ENCODE peak calls at places on chromosomes 7 and 10, in ten cellular contexts. One of them, this sample, is unnamed.

GRCh38 chr7:421056-421991 is 98.3 kb downstream of the PDGFA start:
- DNase-seq in stimulated activated CD4-positive, alpha-beta T cell treated with anti-CD3 and anti-CD28 coated beads, TNF-alpha, amount 100 ng/mL, for 24 hours: no peak
- DNase-seq in heart left ventricle: peak
- DNase-seq in GM03348: no peak
- DNase-seq in fibroblast of pulmonary artery: no peak
- DNase-seq in right lobe of liver: no peak
- DNase-seq in NB4: no peak
- DNase-seq in GM12865: no peak
- DNase-seq in Right ventricle myocardium superior: peak
- DNase-seq in ELR: no peak
- DNase-seq in this sample: peak

GRCh38 chr10:13439771-13440708 is 88.8 kb downstream of the BEND7 start:
- DNase-seq in Right ventricle myocardium superior: peak
- DNase-seq in ELR: peak
- DNase-seq in fibroblast of pulmonary artery: peak
- DNase-seq in right lobe of liver: peak
- DNase-seq in NB4: peak
- DNase-seq in GM03348: peak
- DNase-seq in heart left ventricle: peak
- DNase-seq in GM12865: peak
- DNase-seq in stimulated activated CD4-positive, alpha-beta T cell treated with anti-CD3 and anti-CD28 coated beads, TNF-alpha, amount 100 ng/mL, for 24 hours: peak
- DNase-seq in this sample: peak

GRCh38 chr7:105826143-105826542 is 50.3 kb downstream of the ATXN7L1 start:
- DNase-seq in ELR: no peak
- DNase-seq in NB4: no peak
- DNase-seq in GM03348: peak
- DNase-seq in fibroblast of pulmonary artery: peak
- DNase-seq in right lobe of liver: no peak
- DNase-seq in heart left ventricle: no peak
- DNase-seq in GM12865: no peak
- DNase-seq in Right ventricle myocardium superior: no peak
- DNase-seq in stimulated activated CD4-positive, alpha-beta T cell treated with anti-CD3 and anti-CD28 coated beads, TNF-alpha, amount 100 ng/mL, for 24 hours: no peak
- DNase-seq in this sample: no peak

GRCh38 chr10:49608166-49608758 is 1.8 kb upstream of the SLC18A3 start:
- DNase-seq in NB4: no peak
- DNase-seq in heart left ventricle: no peak
- DNase-seq in right lobe of liver: no peak
- DNase-seq in stimulated activated CD4-positive, alpha-beta T cell treated with anti-CD3 and anti-CD28 coated beads, TNF-alpha, amount 100 ng/mL, for 24 hours: no peak
- DNase-seq in ELR: no peak
- DNase-seq in Right ventricle myocardium superior: no peak
- DNase-seq in fibroblast of pulmonary artery: no peak
- DNase-seq in GM03348: no peak
- DNase-seq in GM12865: no peak
- DNase-seq in this sample: no peak

GRCh38 chr10:26448706-26449435 is 10.7 kb downstream of the APBB1IP start:
- DNase-seq in GM12865: peak
- DNase-seq in fibroblast of pulmonary artery: no peak
- DNase-seq in NB4: no peak
- DNase-seq in GM03348: no peak
- DNase-seq in right lobe of liver: no peak
- DNase-seq in heart left ventricle: no peak
- DNase-seq in Right ventricle myocardium superior: no peak
- DNase-seq in ELR: no peak
- DNase-seq in stimulated activated CD4-positive, alpha-beta T cell treated with anti-CD3 and anti-CD28 coated beads, TNF-alpha, amount 100 ng/mL, for 24 hours: peak
- DNase-seq in this sample: no peak

GRCh38 chr10:97898429-97898828 is 48.8 kb downstream of the GOLGA7B start:
- DNase-seq in right lobe of liver: no peak
- DNase-seq in heart left ventricle: no peak
- DNase-seq in GM12865: no peak
- DNase-seq in GM03348: no peak
- DNase-seq in NB4: no peak
- DNase-seq in stimulated activated CD4-positive, alpha-beta T cell treated with anti-CD3 and anti-CD28 coated beads, TNF-alpha, amount 100 ng/mL, for 24 hours: no peak
- DNase-seq in fibroblast of pulmonary artery: peak
- DNase-seq in Right ventricle myocardium superior: no peak
- DNase-seq in ELR: no peak
- DNase-seq in this sample: peak

GRCh38 chr10:7302393-7303054 is 108.3 kb downstream of the SFMBT2 start:
- DNase-seq in NB4: no peak
- DNase-seq in right lobe of liver: no peak
- DNase-seq in ELR: no peak
- DNase-seq in heart left ventricle: no peak
- DNase-seq in GM03348: no peak
- DNase-seq in fibroblast of pulmonary artery: no peak
- DNase-seq in GM12865: no peak
- DNase-seq in Right ventricle myocardium superior: no peak
- DNase-seq in stimulated activated CD4-positive, alpha-beta T cell treated with anti-CD3 and anti-CD28 coated beads, TNF-alpha, amount 100 ng/mL, for 24 hours: no peak
- DNase-seq in this sample: no peak

GRCh38 chr7:142854505-142855400 is at the start of gene EPHB6:
- DNase-seq in ELR: peak
- DNase-seq in Right ventricle myocardium superior: peak
- DNase-seq in heart left ventricle: peak
- DNase-seq in fibroblast of pulmonary artery: peak
- DNase-seq in stimulated activated CD4-positive, alpha-beta T cell treated with anti-CD3 and anti-CD28 coated beads, TNF-alpha, amount 100 ng/mL, for 24 hours: no peak
- DNase-seq in GM12865: peak
- DNase-seq in NB4: peak
- DNase-seq in right lobe of liver: peak
- DNase-seq in GM03348: peak
- DNase-seq in this sample: peak

GRCh38 chr10:113497203-113497602 is 55.6 kb upstream of the HABP2 start:
- DNase-seq in right lobe of liver: no peak
- DNase-seq in NB4: no peak
- DNase-seq in GM03348: no peak
- DNase-seq in heart left ventricle: no peak
- DNase-seq in fibroblast of pulmonary artery: no peak
- DNase-seq in stimulated activated CD4-positive, alpha-beta T cell treated with anti-CD3 and anti-CD28 coated beads, TNF-alpha, amount 100 ng/mL, for 24 hours: no peak
- DNase-seq in GM12865: no peak
- DNase-seq in Right ventricle myocardium superior: no peak
- DNase-seq in ELR: no peak
- DNase-seq in this sample: no peak

GRCh38 chr10:6151087-6151977 is 51.4 kb upstream of the PFKFB3 start:
- DNase-seq in fibroblast of pulmonary artery: peak
- DNase-seq in Right ventricle myocardium superior: peak
- DNase-seq in right lobe of liver: no peak
- DNase-seq in GM03348: peak
- DNase-seq in NB4: peak
- DNase-seq in heart left ventricle: no peak
- DNase-seq in ELR: peak
- DNase-seq in GM12865: peak
- DNase-seq in stimulated activated CD4-positive, alpha-beta T cell treated with anti-CD3 and anti-CD28 coated beads, TNF-alpha, amount 100 ng/mL, for 24 hours: no peak
- DNase-seq in this sample: peak

GRCh38 chr7:95596183-95597135 is at the start of gene PDK4:
- DNase-seq in GM12865: no peak
- DNase-seq in fibroblast of pulmonary artery: peak
- DNase-seq in right lobe of liver: peak
- DNase-seq in stimulated activated CD4-positive, alpha-beta T cell treated with anti-CD3 and anti-CD28 coated beads, TNF-alpha, amount 100 ng/mL, for 24 hours: no peak
- DNase-seq in Right ventricle myocardium superior: peak
- DNase-seq in NB4: no peak
- DNase-seq in ELR: peak
- DNase-seq in GM03348: peak
- DNase-seq in heart left ventricle: peak
- DNase-seq in this sample: peak

GRCh38 chr7:106986450-106986977 is 58.0 kb upstream of the PRKAR2B start:
- DNase-seq in Right ventricle myocardium superior: no peak
- DNase-seq in NB4: no peak
- DNase-seq in stimulated activated CD4-positive, alpha-beta T cell treated with anti-CD3 and anti-CD28 coated beads, TNF-alpha, amount 100 ng/mL, for 24 hours: no peak
- DNase-seq in fibroblast of pulmonary artery: no peak
- DNase-seq in GM03348: no peak
- DNase-seq in ELR: no peak
- DNase-seq in right lobe of liver: no peak
- DNase-seq in heart left ventricle: no peak
- DNase-seq in GM12865: no peak
- DNase-seq in this sample: no peak

GRCh38 chr7:30422922-30423321 is 55.7 kb downstream of the NOD1 start:
- DNase-seq in GM03348: no peak
- DNase-seq in GM12865: no peak
- DNase-seq in fibroblast of pulmonary artery: peak
- DNase-seq in ELR: peak
- DNase-seq in stimulated activated CD4-positive, alpha-beta T cell treated with anti-CD3 and anti-CD28 coated beads, TNF-alpha, amount 100 ng/mL, for 24 hours: no peak
- DNase-seq in heart left ventricle: no peak
- DNase-seq in Right ventricle myocardium superior: no peak
- DNase-seq in right lobe of liver: no peak
- DNase-seq in NB4: no peak
- DNase-seq in this sample: no peak

GRCh38 chr10:69644658-69645295 is 14.7 kb downstream of the FAM241B start:
- DNase-seq in heart left ventricle: no peak
- DNase-seq in Right ventricle myocardium superior: peak
- DNase-seq in ELR: peak
- DNase-seq in fibroblast of pulmonary artery: peak
- DNase-seq in GM03348: peak
- DNase-seq in right lobe of liver: peak
- DNase-seq in NB4: peak
- DNase-seq in GM12865: peak
- DNase-seq in stimulated activated CD4-positive, alpha-beta T cell treated with anti-CD3 and anti-CD28 coated beads, TNF-alpha, amount 100 ng/mL, for 24 hours: no peak
- DNase-seq in this sample: no peak

GRCh38 chr10:549391-549790 is 140.1 kb downstream of the DIP2C start:
- DNase-seq in right lobe of liver: no peak
- DNase-seq in GM03348: no peak
- DNase-seq in Right ventricle myocardium superior: no peak
- DNase-seq in heart left ventricle: no peak
- DNase-seq in NB4: no peak
- DNase-seq in fibroblast of pulmonary artery: no peak
- DNase-seq in GM12865: no peak
- DNase-seq in ELR: no peak
- DNase-seq in stimulated activated CD4-positive, alpha-beta T cell treated with anti-CD3 and anti-CD28 coated beads, TNF-alpha, amount 100 ng/mL, for 24 hours: no peak
- DNase-seq in this sample: no peak

GRCh38 chr10:8386781-8387180 is 332.3 kb downstream of the GATA3 start:
- DNase-seq in right lobe of liver: no peak
- DNase-seq in stimulated activated CD4-positive, alpha-beta T cell treated with anti-CD3 and anti-CD28 coated beads, TNF-alpha, amount 100 ng/mL, for 24 hours: no peak
- DNase-seq in GM03348: no peak
- DNase-seq in Right ventricle myocardium superior: no peak
- DNase-seq in GM12865: no peak
- DNase-seq in heart left ventricle: no peak
- DNase-seq in NB4: no peak
- DNase-seq in fibroblast of pulmonary artery: no peak
- DNase-seq in ELR: no peak
- DNase-seq in this sample: no peak

GRCh38 chr10:115129752-115130151 is 36.6 kb downstream of the ATRNL1 start:
- DNase-seq in heart left ventricle: no peak
- DNase-seq in ELR: peak
- DNase-seq in fibroblast of pulmonary artery: peak
- DNase-seq in Right ventricle myocardium superior: no peak
- DNase-seq in right lobe of liver: no peak
- DNase-seq in GM03348: peak
- DNase-seq in stimulated activated CD4-positive, alpha-beta T cell treated with anti-CD3 and anti-CD28 coated beads, TNF-alpha, amount 100 ng/mL, for 24 hours: no peak
- DNase-seq in GM12865: peak
- DNase-seq in NB4: peak
- DNase-seq in this sample: no peak

GRCh38 chr7:47935336-47935735 is 12.9 kb downstream of the PKD1L1 start:
- DNase-seq in NB4: no peak
- DNase-seq in stimulated activated CD4-positive, alpha-beta T cell treated with anti-CD3 and anti-CD28 coated beads, TNF-alpha, amount 100 ng/mL, for 24 hours: no peak
- DNase-seq in Right ventricle myocardium superior: no peak
- DNase-seq in GM03348: no peak
- DNase-seq in GM12865: no peak
- DNase-seq in heart left ventricle: no peak
- DNase-seq in ELR: no peak
- DNase-seq in right lobe of liver: no peak
- DNase-seq in fibroblast of pulmonary artery: no peak
- DNase-seq in this sample: no peak

GRCh38 chr10:127125331-127125730 is 71.1 kb downstream of the INSYN2A start:
- DNase-seq in ELR: no peak
- DNase-seq in GM12865: no peak
- DNase-seq in fibroblast of pulmonary artery: no peak
- DNase-seq in GM03348: no peak
- DNase-seq in stimulated activated CD4-positive, alpha-beta T cell treated with anti-CD3 and anti-CD28 coated beads, TNF-alpha, amount 100 ng/mL, for 24 hours: no peak
- DNase-seq in heart left ventricle: no peak
- DNase-seq in right lobe of liver: no peak
- DNase-seq in Right ventricle myocardium superior: no peak
- DNase-seq in NB4: no peak
- DNase-seq in this sample: no peak

GRCh38 chr7:91243591-91244368 is 20.5 kb upstream of the FZD1 start:
- DNase-seq in Right ventricle myocardium superior: no peak
- DNase-seq in GM12865: no peak
- DNase-seq in right lobe of liver: no peak
- DNase-seq in heart left ventricle: no peak
- DNase-seq in ELR: peak
- DNase-seq in GM03348: peak
- DNase-seq in fibroblast of pulmonary artery: no peak
- DNase-seq in NB4: no peak
- DNase-seq in stimulated activated CD4-positive, alpha-beta T cell treated with anti-CD3 and anti-CD28 coated beads, TNF-alpha, amount 100 ng/mL, for 24 hours: no peak
- DNase-seq in this sample: no peak

GRCh38 chr10:99612167-99612831 is 7.9 kb downstream of the SLC25A28 start:
- DNase-seq in fibroblast of pulmonary artery: peak
- DNase-seq in right lobe of liver: no peak
- DNase-seq in Right ventricle myocardium superior: no peak
- DNase-seq in NB4: peak
- DNase-seq in heart left ventricle: no peak
- DNase-seq in stimulated activated CD4-positive, alpha-beta T cell treated with anti-CD3 and anti-CD28 coated beads, TNF-alpha, amount 100 ng/mL, for 24 hours: peak
- DNase-seq in GM12865: peak
- DNase-seq in ELR: peak
- DNase-seq in GM03348: peak
- DNase-seq in this sample: no peak

GRCh38 chr10:24172909-24173308 is 36.0 kb upstream of the KIAA1217 start:
- DNase-seq in fibroblast of pulmonary artery: no peak
- DNase-seq in GM12865: no peak
- DNase-seq in right lobe of liver: no peak
- DNase-seq in NB4: no peak
- DNase-seq in stimulated activated CD4-positive, alpha-beta T cell treated with anti-CD3 and anti-CD28 coated beads, TNF-alpha, amount 100 ng/mL, for 24 hours: no peak
- DNase-seq in GM03348: no peak
- DNase-seq in ELR: no peak
- DNase-seq in Right ventricle myocardium superior: no peak
- DNase-seq in heart left ventricle: no peak
- DNase-seq in this sample: no peak

GRCh38 chr7:65983965-65984654 is 2.1 kb upstream of the GUSB start:
- DNase-seq in fibroblast of pulmonary artery: no peak
- DNase-seq in stimulated activated CD4-positive, alpha-beta T cell treated with anti-CD3 and anti-CD28 coated beads, TNF-alpha, amount 100 ng/mL, for 24 hours: no peak
- DNase-seq in right lobe of liver: no peak
- DNase-seq in ELR: peak
- DNase-seq in GM12865: no peak
- DNase-seq in Right ventricle myocardium superior: no peak
- DNase-seq in heart left ventricle: no peak
- DNase-seq in NB4: no peak
- DNase-seq in GM03348: no peak
- DNase-seq in this sample: no peak

GRCh38 chr7:46791180-46791579 is 790.7 kb downstream of the TNS3 start:
- DNase-seq in stimulated activated CD4-positive, alpha-beta T cell treated with anti-CD3 and anti-CD28 coated beads, TNF-alpha, amount 100 ng/mL, for 24 hours: no peak
- DNase-seq in right lobe of liver: no peak
- DNase-seq in GM12865: no peak
- DNase-seq in ELR: peak
- DNase-seq in heart left ventricle: no peak
- DNase-seq in NB4: no peak
- DNase-seq in fibroblast of pulmonary artery: peak
- DNase-seq in Right ventricle myocardium superior: no peak
- DNase-seq in GM03348: no peak
- DNase-seq in this sample: no peak

GRCh38 chr10:32377458-32378370 is 30.8 kb upstream of the EPC1 start:
- DNase-seq in right lobe of liver: no peak
- DNase-seq in heart left ventricle: no peak
- DNase-seq in NB4: peak
- DNase-seq in GM12865: peak
- DNase-seq in Right ventricle myocardium superior: no peak
- DNase-seq in GM03348: peak
- DNase-seq in ELR: peak
- DNase-seq in fibroblast of pulmonary artery: peak
- DNase-seq in stimulated activated CD4-positive, alpha-beta T cell treated with anti-CD3 and anti-CD28 coated beads, TNF-alpha, amount 100 ng/mL, for 24 hours: no peak
- DNase-seq in this sample: no peak

GRCh38 chr10:30540286-30540685 is 89.3 kb downstream of the LYZL2 start:
- DNase-seq in GM03348: no peak
- DNase-seq in ELR: peak
- DNase-seq in heart left ventricle: no peak
- DNase-seq in right lobe of liver: no peak
- DNase-seq in fibroblast of pulmonary artery: peak
- DNase-seq in NB4: no peak
- DNase-seq in stimulated activated CD4-positive, alpha-beta T cell treated with anti-CD3 and anti-CD28 coated beads, TNF-alpha, amount 100 ng/mL, for 24 hours: no peak
- DNase-seq in Right ventricle myocardium superior: no peak
- DNase-seq in GM12865: no peak
- DNase-seq in this sample: no peak

GRCh38 chr10:48187713-48188541 is 86.6 kb downstream of the FRMPD2 start:
- DNase-seq in GM12865: no peak
- DNase-seq in GM03348: no peak
- DNase-seq in heart left ventricle: no peak
- DNase-seq in Right ventricle myocardium superior: no peak
- DNase-seq in NB4: no peak
- DNase-seq in right lobe of liver: no peak
- DNase-seq in ELR: no peak
- DNase-seq in stimulated activated CD4-positive, alpha-beta T cell treated with anti-CD3 and anti-CD28 coated beads, TNF-alpha, amount 100 ng/mL, for 24 hours: no peak
- DNase-seq in fibroblast of pulmonary artery: no peak
- DNase-seq in this sample: no peak

GRCh38 chr7:106278695-106279094 is 6.1 kb downstream of the NAMPT start:
- DNase-seq in heart left ventricle: no peak
- DNase-seq in GM03348: no peak
- DNase-seq in stimulated activated CD4-positive, alpha-beta T cell treated with anti-CD3 and anti-CD28 coated beads, TNF-alpha, amount 100 ng/mL, for 24 hours: no peak
- DNase-seq in fibroblast of pulmonary artery: peak
- DNase-seq in ELR: peak
- DNase-seq in right lobe of liver: no peak
- DNase-seq in GM12865: no peak
- DNase-seq in NB4: no peak
- DNase-seq in Right ventricle myocardium superior: no peak
- DNase-seq in this sample: no peak

This sample was measured in lower lobe of right lung.